ENCODE peak calls at places on chromosome 1, in six cellular contexts. L is naive thymus-derived CD4-positive, alpha-beta T cell; M is A172; E is T-cell; D is OCI-M1; W is SHP77. T is an unnamed sample.

GRCh38 chr1:33359931-33360330 is 39.0 kb upstream of the A3GALT2 start:
- DNase-seq in W (no peak), L (no peak), D (no peak), M (no peak), E (no peak), T (no peak)

GRCh38 chr1:112507896-112508241 is 896 bp upstream of the WNT2B start:
- DNase-seq in D (no peak), L (peak; percentile 17), W (no peak), E (no peak), M (no peak), T (no peak)

GRCh38 chr1:27958513-27958912 is 1.3 kb upstream of the XKR8 start:
- DNase-seq in W (no peak), E (no peak), M (no peak), D (no peak), L (no peak), T (no peak)

GRCh38 chr1:235984041-235984820 is 80.7 kb downstream of the NID1 start:
- DNase-seq in W (no peak), L (no peak), D (no peak), M (peak; percentile 60), E (no peak), T (no peak)

GRCh38 chr1:93607814-93608187 is 73.8 kb downstream of the BCAR3 start:
- DNase-seq in D (no peak), L (no peak), E (no peak), W (no peak), M (no peak), T (no peak)

GRCh38 chr1:9736241-9736640 is 84.7 kb downstream of the PIK3CD start:
- DNase-seq in L (no peak), D (no peak), E (no peak), M (no peak), W (no peak), T (no peak)

GRCh38 chr1:30385246-30385940 is 338.0 kb downstream of the MATN1 start:
- DNase-seq in D (no peak), E (no peak), M (no peak), W (no peak), L (no peak), T (no peak)

GRCh38 chr1:86713477-86713876 is 9.1 kb downstream of the SH3GLB1 start:
- DNase-seq in E (no peak), L (no peak), M (no peak), D (no peak), W (no peak), T (no peak)

GRCh38 chr1:168341576-168341975 is 60.9 kb downstream of the TBX19 start:
- DNase-seq in L (no peak), D (no peak), W (no peak), M (no peak), E (no peak), T (no peak)

GRCh38 chr1:156926175-156926574 is 5.7 kb downstream of the LRRC71 start:
- DNase-seq in L (no peak), D (peak; percentile 99), E (no peak), M (peak; percentile 96), W (no peak), T (peak; percentile 52)

GRCh38 chr1:148263906-148264255 is 111.8 kb upstream of the NBPF11 start:
- DNase-seq in D (no peak), E (no peak), W (no peak), M (no peak), L (peak; percentile 25), T (no peak)

GRCh38 chr1:153790282-153790995 is 15.2 kb downstream of the SLC27A3 start:
- DNase-seq in E (no peak), L (no peak), W (peak; percentile 98), D (no peak), M (no peak), T (no peak)

GRCh38 chr1:212186427-212187207 is 98.6 kb upstream of the PPP2R5A start:
- DNase-seq in M (no peak), L (no peak), E (no peak), D (peak; percentile 77), W (no peak), T (no peak)

GRCh38 chr1:38246955-38247952 is 200.7 kb upstream of the POU3F1 start:
- DNase-seq in M (peak; percentile 33), D (no peak), W (no peak), E (no peak), L (no peak), T (no peak)

GRCh38 chr1:44674113-44675000 is at the start of the genes ARMH1 and TMEM53:
- DNase-seq in E (peak; percentile 93), M (peak; percentile 98), D (peak; percentile 99), W (peak; percentile 99), L (peak; percentile 95), T (peak; percentile 100)

T was measured in NCI-H1092.